ENCODE peak calls at places on chromosomes 6 and 20, in nine cellular contexts. W, M, J, C, O, R, V, D and Q are unnamed samples. For H3K27me3, the result is how much of the 10 kb centered on the place peaks cover.

GRCh38 chr6:79717989-79718388 is 86.9 kb downstream of the SH3BGRL2 start:
- DNase-seq in C (no peak), V (no peak), O (no peak), D (no peak), J (no peak), W (no peak), M (no peak), R (no peak), Q (no peak)

GRCh38 chr6:139030211-139030530 is 1.6 kb downstream of the ABRACL start:
- DNase-seq in D (no peak), R (no peak), O (no peak), J (no peak), C (no peak), W (peak), M (no peak), V (no peak), Q (peak)

GRCh38 chr6:42791706-42792320 is 10.0 kb downstream of the BICRAL start:
- DNase-seq in C (no peak), W (no peak), D (no peak), O (no peak), M (peak), R (no peak), J (peak), V (no peak), Q (no peak)

GRCh38 chr6:123668965-123669591 is 32.3 kb upstream of the TRDN start:
- DNase-seq in W (no peak), M (no peak), V (no peak), O (no peak), R (no peak), C (no peak), J (no peak), D (no peak), Q (no peak)

GRCh38 chr6:20800229-20800628 is 266.0 kb downstream of the CDKAL1 start:
- DNase-seq in W (no peak), D (no peak), O (no peak), C (no peak), J (no peak), R (no peak), V (no peak), M (no peak), Q (no peak)

GRCh38 chr6:33192105-33192646 is at the start of gene COL11A2:
- DNase-seq in C (no peak), D (no peak), V (no peak), R (no peak), W (no peak), O (no peak), M (no peak), J (no peak), Q (no peak)

GRCh38 chr6:125099211-125100017 is 54.2 kb upstream of the TPD52L1 start:
- DNase-seq in R (no peak), V (peak), W (peak), O (peak), J (peak), D (peak), C (peak), M (peak), Q (peak)

GRCh38 chr20:4076671-4077070 is 61.3 kb upstream of the RNF24 start:
- DNase-seq in M (peak), J (peak), O (no peak), V (no peak), W (no peak), R (no peak), D (no peak), C (peak), Q (no peak)

GRCh38 chr6:43744931-43745727 is 24.9 kb upstream of the VEGFA start:
- DNase-seq in W (no peak), M (no peak), J (no peak), C (peak), D (peak), R (no peak), V (no peak), O (no peak), Q (no peak)

GRCh38 chr6:168884646-168885086 is 369.0 kb downstream of the THBS2 start:
- DNase-seq in C (peak), M (peak), W (peak), O (peak), J (peak), R (peak), V (peak), D (peak), Q (peak)

GRCh38 chr6:17389274-17389847 is 4.0 kb upstream of the CAP2 start:
- DNase-seq in R (no peak), V (no peak), J (peak), M (peak), O (no peak), D (no peak), W (no peak), C (no peak), Q (no peak)

GRCh38 chr6:158474961-158475343 is 84.9 kb upstream of the TMEM181 start:
- DNase-seq in D (peak), R (no peak), J (peak), C (no peak), M (no peak), O (no peak), W (no peak), V (no peak), Q (peak)

GRCh38 chr20:49450281-49450707 is 32.2 kb downstream of the KCNB1 start:
- DNase-seq in D (no peak), W (no peak), O (no peak), R (no peak), M (no peak), C (no peak), V (no peak), J (no peak), Q (no peak)

GRCh38 chr20:10453241-10453640 is 18.1 kb downstream of the SLX4IP start:
- DNase-seq in W (no peak), D (no peak), O (no peak), J (no peak), R (no peak), M (no peak), C (peak), V (no peak), Q (peak)

GRCh38 chr6:105836889-105837288 is 249.2 kb upstream of the PRDM1 start:
- DNase-seq in O (no peak), W (no peak), R (no peak), D (no peak), C (no peak), M (no peak), J (no peak), V (no peak), Q (no peak)

GRCh38 chr20:15036938-15037337 is 699.5 kb upstream of the FLRT3 start:
- DNase-seq in J (no peak), O (no peak), W (no peak), R (no peak), C (no peak), V (no peak), D (no peak), M (no peak), Q (no peak)

GRCh38 chr6:46704562-46704961 is 16.9 kb downstream of the TDRD6 start:
- DNase-seq in D (no peak), R (no peak), O (no peak), V (no peak), J (peak), M (peak), C (no peak), W (peak), Q (peak)

GRCh38 chr20:55581519-55581918 is 423.8 kb downstream of the CBLN4 start:
- DNase-seq in C (no peak), M (no peak), R (no peak), O (no peak), W (no peak), J (no peak), V (no peak), D (no peak), Q (no peak)

GRCh38 chr6:155187994-155188706 is 75.7 kb upstream of the CLDN20 start:
- DNase-seq in R (no peak), C (no peak), V (peak), D (no peak), O (no peak), J (peak), W (no peak), M (peak), Q (no peak)

GRCh38 chr6:2035046-2035445 is 210.4 kb downstream of the GMDS start:
- DNase-seq in J (no peak), V (no peak), R (no peak), M (no peak), D (peak), O (no peak), C (no peak), W (no peak), Q (peak)

GRCh38 chr20:49914310-49915117 is 815 bp downstream of the SPATA2 start:
- DNase-seq in V (no peak), D (no peak), W (peak), R (no peak), J (peak), C (peak), O (no peak), M (peak), Q (peak)

GRCh38 chr20:47258745-47259695 is 97.5 kb downstream of the ZMYND8 start:
- DNase-seq in M (peak), C (peak), V (peak), O (no peak), J (peak), W (no peak), R (no peak), D (no peak), Q (no peak)

GRCh38 chr6:119284861-119285521 is 64.6 kb downstream of the MAN1A1 start:
- DNase-seq in O (no peak), J (peak), V (no peak), C (no peak), D (no peak), M (peak), R (no peak), W (peak), Q (peak)

GRCh38 chr6:47700596-47700995 is 2.2 kb downstream of the ADGRF4 start:
- DNase-seq in V (no peak), W (no peak), R (no peak), M (peak), J (no peak), O (no peak), C (no peak), D (no peak), Q (no peak)

DNA sequence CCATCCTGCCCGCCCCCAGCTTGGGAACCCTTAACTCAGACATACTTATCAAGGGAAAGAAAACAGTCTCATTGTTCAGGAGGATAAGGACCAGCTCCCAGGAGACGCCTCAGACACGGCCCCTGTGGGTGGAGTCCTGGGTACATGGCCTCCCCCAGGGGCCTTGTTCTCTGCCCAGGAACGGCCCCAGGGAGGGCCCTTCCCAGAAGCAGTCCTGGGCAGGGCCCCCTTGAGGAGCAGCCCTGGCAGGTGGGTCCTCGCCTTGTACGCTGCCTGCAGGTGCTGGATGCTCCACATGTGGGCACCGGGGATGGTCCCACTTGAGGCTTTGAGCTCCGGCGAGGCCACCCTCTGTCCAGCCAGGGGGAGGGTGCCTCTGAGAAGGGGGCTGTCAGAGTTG is 4.5 kb upstream of the GATA5 start:
- DNase-seq in J (no peak), M (no peak), O (no peak), D (no peak), W (no peak), V (no peak), R (no peak), C (no peak), Q (no peak)
- H3K27me3 ChIP-seq in J (half or more), M (under half), O (under half), D (half or more), W (under half), V (under half), R (under half), C (under half), Q (under half)

GRCh38 chr20:1947535-1947846 is 46.4 kb downstream of the PDYN start:
- DNase-seq in V (no peak), J (no peak), W (no peak), O (no peak), D (no peak), C (no peak), R (no peak), M (no peak), Q (no peak)
- H3K4me3 ChIP-seq in V (peak), J (no peak), W (no peak), O (no peak), D (no peak), C (no peak), R (no peak), M (no peak), Q (no peak)

DNA sequence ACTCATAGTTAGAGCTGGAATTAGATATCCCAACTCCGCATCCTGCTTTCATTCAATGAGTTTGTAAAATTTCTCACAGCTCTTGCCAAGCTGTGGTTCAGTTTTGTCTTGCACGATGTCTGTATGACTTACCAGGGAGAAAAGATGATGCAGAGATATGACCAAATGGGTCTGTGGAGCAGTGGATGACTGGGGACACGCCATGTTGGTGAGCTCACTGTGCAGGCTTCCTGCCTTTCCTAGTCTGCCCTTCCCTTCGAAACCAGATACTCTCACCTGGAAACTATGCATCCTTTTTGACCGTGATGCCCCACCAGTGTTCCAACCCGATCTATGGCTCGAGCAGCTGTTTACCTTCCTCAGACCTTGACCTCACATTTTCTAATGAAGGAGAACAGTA is 262.7 kb upstream of the BMP2 start:
- DNase-seq in O (no peak), W (peak), V (no peak), D (no peak), J (peak), R (no peak), C (no peak), M (peak), Q (no peak)
- H3K27me3 ChIP-seq in O (under half), W (under half), V (under half), D (under half), J (under half), R (under half), C (under half), M (under half), Q (under half)

DNA sequence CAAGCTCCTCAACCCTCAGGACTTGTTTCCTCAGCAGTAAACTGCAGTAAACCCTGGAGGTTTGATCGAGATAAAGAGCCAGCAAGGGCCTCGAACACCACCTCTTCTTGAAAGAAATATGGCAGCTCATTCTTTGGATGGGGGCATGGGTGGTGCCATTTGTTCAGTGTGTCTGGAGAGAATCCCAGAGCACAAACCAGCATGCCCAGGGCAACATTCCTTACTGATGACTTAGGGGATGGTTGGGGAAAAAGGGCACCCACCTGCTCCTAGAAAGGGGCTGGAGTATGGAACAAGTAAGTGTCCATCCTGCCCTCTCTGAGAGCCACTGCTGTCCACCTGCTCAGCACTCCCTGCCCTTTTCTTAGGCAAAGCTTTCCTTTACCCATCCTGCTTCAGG is 31.3 kb upstream of the ZFAND3 start:
- DNase-seq in C (no peak), M (peak), R (no peak), O (no peak), J (peak), D (no peak), V (no peak), W (no peak), Q (no peak)
- H3K4me3 ChIP-seq in C (no peak), M (no peak), R (no peak), O (no peak), J (no peak), D (no peak), V (no peak), W (no peak), Q (no peak)

DNA sequence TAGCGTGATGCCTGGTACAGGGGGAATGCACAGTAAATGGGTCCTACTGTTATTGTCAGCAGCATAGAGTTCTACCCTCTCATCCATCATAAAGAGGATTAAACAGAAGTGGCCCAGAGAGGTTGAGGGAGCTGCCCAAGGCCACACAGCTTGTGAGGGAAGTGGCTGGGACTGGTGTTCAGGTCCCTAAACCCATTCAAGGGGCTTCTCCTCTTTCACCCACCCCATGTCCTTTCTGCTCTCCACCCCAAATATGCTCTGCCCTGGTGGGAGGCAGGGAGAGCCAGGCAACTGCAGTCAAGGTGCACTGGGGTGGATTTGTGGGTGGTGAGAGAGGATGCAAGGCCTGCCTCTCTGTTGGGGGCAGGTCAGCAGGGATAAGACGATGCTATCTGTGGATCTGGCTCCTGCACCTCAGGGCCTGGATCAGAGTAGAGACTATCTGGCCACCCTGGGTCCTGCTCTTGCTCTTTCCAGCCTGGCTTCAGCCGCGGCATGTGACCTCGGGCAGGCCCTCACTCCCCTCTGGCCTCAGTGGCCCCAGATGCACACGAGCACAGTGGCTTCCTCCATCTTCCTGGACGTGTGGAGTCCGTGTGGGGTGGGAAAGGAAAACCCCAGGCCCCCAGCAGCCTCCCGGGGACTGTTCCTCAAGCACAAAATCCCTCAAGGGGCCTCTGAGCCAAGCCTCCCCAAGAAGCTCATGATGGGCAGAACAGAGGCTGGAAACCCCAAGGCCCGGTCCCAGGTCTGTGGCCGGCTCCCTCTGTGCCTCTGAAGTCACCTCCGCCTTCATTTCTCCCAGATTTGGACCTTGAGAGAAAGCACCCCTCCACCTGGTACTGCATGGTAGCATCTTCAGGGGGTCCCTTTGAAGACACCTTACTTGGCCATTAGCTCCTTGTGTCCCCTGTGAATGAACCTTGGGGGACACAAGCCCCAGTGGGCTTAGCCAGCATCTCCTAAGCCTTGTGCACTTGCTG is 3.4 kb upstream of the BPIFB6 start:
- DNase-seq in C (no peak), V (no peak), M (no peak), J (no peak), R (no peak), D (no peak), W (no peak), O (no peak), Q (no peak)
- H3K27me3 ChIP-seq in C (under half), V (under half), M (under half), J (under half), R (under half), D (under half), W (under half), O (under half), Q (under half)